ENCODE peak calls at places on chromosome 16, in eight cellular contexts. W is thyroid gland, Z is ascending aorta, E is foreskin fibroblast, I is IMR-90, Y is A549, O is SK-N-SH, N is endodermal cell. L is an unnamed sample.

GRCh38 chr16:86568677-86569623 is 2.3 kb downstream of the FOXC2 start:
- DNase-seq in W (no peak), Z (no peak), E (no peak), I (no peak), Y (no peak), O (no peak), N (no peak), L (no peak)

GRCh38 chr16:10126686-10127085 is 55.5 kb downstream of the GRIN2A start:
- DNase-seq in W (no peak), Z (peak; percentile 66), E (peak; percentile 16), I (peak; percentile 5), Y (no peak), O (no peak), N (no peak), L (no peak)

GRCh38 chr16:48901712-48902374 is 291.9 kb upstream of the N4BP1 start:
- DNase-seq in W (no peak), Z (no peak), E (peak; percentile 6), I (no peak), Y (no peak), O (peak; percentile 41), N (no peak), L (peak; percentile 51)

GRCh38 chr16:72094266-72094610 is 591 bp downstream of the DHX38 start:
- DNase-seq in W (no peak), Z (no peak), E (no peak), I (no peak), Y (no peak), O (no peak), N (no peak), L (no peak)

GRCh38 chr16:57141822-57142631 is 43.8 kb downstream of the PSME3IP1 start:
- DNase-seq in W (no peak), Z (no peak), E (peak; percentile 43), I (no peak), Y (no peak), O (peak; percentile 17), N (no peak), L (no peak)

GRCh38 chr16:1532771-1533170 is 695 bp upstream of the TMEM204 start:
- DNase-seq in W (no peak), Z (no peak), E (no peak), I (no peak), Y (no peak), O (no peak), N (no peak), L (no peak)

GRCh38 chr16:57283956-57284205 is 591 bp downstream of the PLLP start:
- DNase-seq in W (no peak), Z (no peak), E (no peak), I (no peak), Y (no peak), O (no peak), N (no peak), L (no peak)

GRCh38 chr16:57906385-57907316 is 64.3 kb downstream of the CNGB1 start:
- DNase-seq in W (peak; percentile 61), Z (no peak), E (peak; percentile 37), I (no peak), Y (no peak), O (no peak), N (peak; percentile 87), L (no peak)

DNA sequence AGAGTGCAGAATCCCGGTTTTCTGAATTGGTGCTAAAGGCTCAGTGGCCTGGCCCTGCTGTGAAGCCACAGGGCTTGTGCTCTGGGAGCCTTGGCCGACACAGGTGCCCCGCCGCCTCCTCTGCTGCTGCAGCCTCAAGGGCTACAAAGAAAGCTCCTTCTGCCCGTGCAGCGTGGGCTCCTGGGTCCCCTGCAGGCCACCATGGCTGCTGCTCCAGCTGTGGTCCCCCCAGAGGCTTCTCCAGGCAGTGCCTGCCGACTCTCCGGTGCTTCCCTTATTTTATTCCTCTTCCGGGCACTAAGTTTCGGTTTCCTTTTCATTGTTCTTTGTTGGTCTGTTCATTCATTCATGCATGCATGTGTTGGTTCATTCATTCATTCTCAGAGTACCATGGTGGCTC is 53.1 kb downstream of the CMIP start:
- DNase-seq in W (no peak), Z (no peak), E (no peak), I (no peak), Y (no peak), O (no peak), N (no peak), L (no peak)
- H3K4me3 ChIP-seq in W (no peak overlapping the region), Z (no peak overlapping the region), E (no peak overlapping the region), I (no peak overlapping the region), Y (no peak overlapping the region), O (no peak overlapping the region), N (no peak overlapping the region), L (no peak overlapping the region)

DNA sequence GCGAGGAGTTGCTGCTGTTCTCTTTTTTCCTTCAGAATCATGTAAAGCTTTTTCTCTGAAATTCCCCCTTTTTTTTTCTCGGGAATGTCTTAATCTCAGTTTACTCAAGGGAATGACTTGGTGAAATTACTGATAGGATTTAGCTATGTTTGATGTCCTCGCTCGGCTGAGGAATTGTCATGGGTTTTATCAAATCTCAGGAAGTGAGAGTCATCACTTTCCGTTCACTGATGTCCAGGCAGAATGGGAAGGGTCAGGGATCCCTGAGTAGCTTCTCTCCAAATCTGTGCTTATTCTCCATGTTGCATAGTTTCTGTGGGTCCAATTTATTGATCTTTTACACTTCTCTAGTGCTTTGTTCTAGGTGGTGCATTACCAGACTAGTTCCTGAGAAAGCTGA is 6.3 kb downstream of the IGSF6 start:
- DNase-seq in W (no peak), Z (no peak), E (no peak), I (no peak), Y (no peak), O (no peak), N (no peak), L (no peak)
- H3K4me3 ChIP-seq in W (no peak overlapping the region), Z (no peak overlapping the region), E (no peak overlapping the region), I (no peak overlapping the region), Y (no peak overlapping the region), O (no peak overlapping the region), N (no peak overlapping the region), L (no peak overlapping the region)

GRCh38 chr16:324201-324450 is 28.4 kb downstream of the AXIN1 start:
- DNase-seq in W (no peak), Z (no peak), E (no peak), I (no peak), Y (no peak), O (no peak), N (no peak), L (no peak)
- H3K4me3 ChIP-seq in W (no peak overlapping the region), Z (no peak overlapping the region), E (no peak overlapping the region), I (no peak overlapping the region), Y (no peak overlapping the region), O (no peak overlapping the region), N (no peak overlapping the region), L (no peak overlapping the region)

DNA sequence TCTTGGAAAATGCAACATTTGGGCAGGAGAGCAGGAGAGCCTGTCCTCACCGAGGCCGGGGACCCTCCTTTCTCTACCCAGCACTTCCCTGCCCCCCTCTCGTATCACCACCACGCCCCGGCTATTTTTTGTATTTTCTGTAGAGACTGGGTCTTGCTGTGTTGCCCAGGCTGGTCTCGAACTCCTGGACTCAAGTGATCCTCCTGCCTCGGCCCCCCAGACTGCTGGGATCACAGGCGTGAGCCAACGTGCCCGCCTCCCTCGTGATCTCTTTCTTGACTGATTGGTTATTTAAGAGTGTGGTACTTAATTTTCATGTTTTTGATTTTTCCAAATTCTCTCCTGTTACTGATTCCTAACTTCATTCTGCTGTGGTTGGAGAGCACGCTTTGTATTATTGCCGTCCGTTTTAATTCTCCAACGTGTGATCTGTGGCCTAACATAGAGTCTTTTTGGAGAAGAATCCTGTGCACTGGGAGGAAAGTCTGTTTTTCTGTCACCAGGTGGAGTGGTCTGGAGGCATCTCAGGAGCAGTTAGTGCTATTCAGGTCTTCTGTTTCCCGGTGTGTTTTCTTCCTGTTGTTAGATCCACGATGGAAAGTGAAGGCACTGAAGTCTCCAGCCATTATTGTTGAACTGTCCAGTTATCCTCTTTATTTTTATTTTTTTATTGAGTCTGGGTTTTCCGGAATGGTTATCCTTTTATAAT is 40.4 kb downstream of the ZNF778 start:
- DNase-seq in W (no peak), Z (no peak), E (no peak), I (no peak), Y (no peak), O (peak; percentile 32), N (no peak), L (no peak)
- H3K4me3 ChIP-seq in W (no peak overlapping the region), Z (peak overlapping the region; percentile 49), E (peak overlapping the region; percentile 52), I (peak overlapping the region; percentile 32), Y (no peak overlapping the region), O (no peak overlapping the region), N (no peak overlapping the region), L (no peak overlapping the region)

GRCh38 chr16:30096105-30096861 is at the start of gene YPEL3:
- DNase-seq in W (peak; percentile 96), Z (peak; percentile 96), E (peak; percentile 95), I (peak; percentile 86), Y (peak; percentile 83), O (peak; percentile 99), N (peak; percentile 97), L (peak; percentile 89)
- H3K4me3 ChIP-seq in W (peak within 1 kb of the TSS; percentile 8), Z (peak within 1 kb of the TSS; percentile 75), E (peak within 1 kb of the TSS; percentile 75), I (peak within 1 kb of the TSS; percentile 54), Y (peak within 1 kb of the TSS; percentile 65), O (peak within 1 kb of the TSS; percentile 47), N (peak within 1 kb of the TSS; percentile 77), L (peak within 1 kb of the TSS; percentile 54)